ENCODE peak calls at places on chromosomes 4 and X, in seven cellular contexts. One of them, this sample, is unnamed.

GRCh38 chrX:43876680-43877079 is 5.6 kb downstream of the MAOB start:
- DNase-seq in A549: no peak
- DNase-seq in Peyer's patch: no peak
- DNase-seq in IMR-90: no peak
- DNase-seq in HCT116: no peak
- DNase-seq in right lobe of liver: no peak
- DNase-seq in sigmoid colon: no peak
- DNase-seq in this sample: no peak

GRCh38 chrX:94515009-94515408 is 841.0 kb downstream of the FAM133A start:
- DNase-seq in A549: no peak
- DNase-seq in Peyer's patch: no peak
- DNase-seq in IMR-90: no peak
- DNase-seq in HCT116: no peak
- DNase-seq in right lobe of liver: no peak
- DNase-seq in sigmoid colon: no peak
- DNase-seq in this sample: no peak

GRCh38 chrX:7201481-7201880 is 53.5 kb upstream of the PUDP start:
- DNase-seq in A549: no peak
- DNase-seq in Peyer's patch: no peak
- DNase-seq in IMR-90: no peak
- DNase-seq in HCT116: no peak
- DNase-seq in right lobe of liver: no peak
- DNase-seq in sigmoid colon: no peak
- DNase-seq in this sample: no peak

GRCh38 chr4:158914178-158914577 is 145.4 kb downstream of the FNIP2 start:
- DNase-seq in A549: peak
- DNase-seq in Peyer's patch: no peak
- DNase-seq in IMR-90: peak
- DNase-seq in HCT116: no peak
- DNase-seq in right lobe of liver: no peak
- DNase-seq in sigmoid colon: no peak
- DNase-seq in this sample: no peak

GRCh38 chrX:70479970-70480659 is 35.5 kb downstream of the DLG3 start:
- DNase-seq in A549: peak
- DNase-seq in Peyer's patch: peak
- DNase-seq in IMR-90: no peak
- DNase-seq in HCT116: no peak
- DNase-seq in right lobe of liver: no peak
- DNase-seq in sigmoid colon: no peak
- DNase-seq in this sample: no peak

GRCh38 chrX:8743126-8743732 is 11.3 kb upstream of the ANOS1 start:
- DNase-seq in A549: peak
- DNase-seq in Peyer's patch: peak
- DNase-seq in IMR-90: peak
- DNase-seq in HCT116: no peak
- DNase-seq in right lobe of liver: peak
- DNase-seq in sigmoid colon: no peak
- DNase-seq in this sample: no peak

GRCh38 chr4:72896515-72896914 is 173.0 kb downstream of the COX18 start:
- DNase-seq in A549: peak
- DNase-seq in Peyer's patch: no peak
- DNase-seq in IMR-90: peak
- DNase-seq in HCT116: no peak
- DNase-seq in right lobe of liver: no peak
- DNase-seq in sigmoid colon: no peak
- DNase-seq in this sample: no peak

GRCh38 chrX:8960809-8961413 is 73.0 kb downstream of the FAM9B start:
- DNase-seq in A549: no peak
- DNase-seq in Peyer's patch: no peak
- DNase-seq in IMR-90: no peak
- DNase-seq in HCT116: no peak
- DNase-seq in right lobe of liver: no peak
- DNase-seq in sigmoid colon: no peak
- DNase-seq in this sample: no peak

GRCh38 chrX:126770179-126770578 is 49.4 kb upstream of the PRR32 start:
- DNase-seq in A549: peak
- DNase-seq in Peyer's patch: no peak
- DNase-seq in IMR-90: no peak
- DNase-seq in HCT116: no peak
- DNase-seq in right lobe of liver: no peak
- DNase-seq in sigmoid colon: no peak
- DNase-seq in this sample: no peak

GRCh38 chrX:33808636-33809035 is 323.5 kb downstream of the FAM47A start:
- DNase-seq in A549: no peak
- DNase-seq in Peyer's patch: no peak
- DNase-seq in IMR-90: no peak
- DNase-seq in HCT116: no peak
- DNase-seq in right lobe of liver: no peak
- DNase-seq in sigmoid colon: no peak
- DNase-seq in this sample: no peak

GRCh38 chr4:8267077-8267476 is 2.5 kb upstream of the HTRA3 start:
- DNase-seq in A549: peak
- DNase-seq in Peyer's patch: peak
- DNase-seq in IMR-90: peak
- DNase-seq in HCT116: peak
- DNase-seq in right lobe of liver: peak
- DNase-seq in sigmoid colon: peak
- DNase-seq in this sample: no peak

GRCh38 chrX:130830599-130831346 is 72.2 kb downstream of the ENOX2 start:
- DNase-seq in A549: no peak
- DNase-seq in Peyer's patch: no peak
- DNase-seq in IMR-90: no peak
- DNase-seq in HCT116: no peak
- DNase-seq in right lobe of liver: no peak
- DNase-seq in sigmoid colon: no peak
- DNase-seq in this sample: no peak

GRCh38 chrX:108736509-108737479 is at the start of gene IRS4:
- DNase-seq in A549: peak
- DNase-seq in Peyer's patch: no peak
- DNase-seq in IMR-90: no peak
- DNase-seq in HCT116: no peak
- DNase-seq in right lobe of liver: peak
- DNase-seq in sigmoid colon: no peak
- DNase-seq in this sample: no peak

GRCh38 chr4:48033825-48034413 is 17.3 kb downstream of the NIPAL1 start:
- DNase-seq in A549: peak
- DNase-seq in Peyer's patch: no peak
- DNase-seq in IMR-90: peak
- DNase-seq in HCT116: peak
- DNase-seq in right lobe of liver: no peak
- DNase-seq in sigmoid colon: no peak
- DNase-seq in this sample: no peak

GRCh38 chrX:6694977-6695376 is 160.1 kb upstream of the VCX3A start:
- DNase-seq in A549: no peak
- DNase-seq in Peyer's patch: no peak
- DNase-seq in IMR-90: no peak
- DNase-seq in HCT116: no peak
- DNase-seq in right lobe of liver: no peak
- DNase-seq in sigmoid colon: no peak
- DNase-seq in this sample: no peak

GRCh38 chrX:72296991-72297390 is 8.7 kb downstream of the CITED1 start:
- DNase-seq in A549: no peak
- DNase-seq in Peyer's patch: no peak
- DNase-seq in IMR-90: no peak
- DNase-seq in HCT116: no peak
- DNase-seq in right lobe of liver: no peak
- DNase-seq in sigmoid colon: no peak
- DNase-seq in this sample: no peak

GRCh38 chr4:53622739-53623151 is 31.5 kb upstream of the LNX1 start:
- DNase-seq in A549: no peak
- DNase-seq in Peyer's patch: no peak
- DNase-seq in IMR-90: peak
- DNase-seq in HCT116: no peak
- DNase-seq in right lobe of liver: no peak
- DNase-seq in sigmoid colon: no peak
- DNase-seq in this sample: no peak

GRCh38 chr4:128725405-128725804 is 84.1 kb upstream of the JADE1 start:
- DNase-seq in A549: no peak
- DNase-seq in Peyer's patch: no peak
- DNase-seq in IMR-90: no peak
- DNase-seq in HCT116: no peak
- DNase-seq in right lobe of liver: peak
- DNase-seq in sigmoid colon: no peak
- DNase-seq in this sample: no peak

GRCh38 chrX:72126048-72126415 is 5.7 kb downstream of the RTL5 start:
- DNase-seq in A549: no peak
- DNase-seq in Peyer's patch: no peak
- DNase-seq in IMR-90: no peak
- DNase-seq in HCT116: no peak
- DNase-seq in right lobe of liver: no peak
- DNase-seq in sigmoid colon: no peak
- DNase-seq in this sample: no peak

GRCh38 chr4:16294455-16294854 is 68.2 kb upstream of the TAPT1 start:
- DNase-seq in A549: no peak
- DNase-seq in Peyer's patch: no peak
- DNase-seq in IMR-90: peak
- DNase-seq in HCT116: no peak
- DNase-seq in right lobe of liver: no peak
- DNase-seq in sigmoid colon: no peak
- DNase-seq in this sample: no peak

DNA sequence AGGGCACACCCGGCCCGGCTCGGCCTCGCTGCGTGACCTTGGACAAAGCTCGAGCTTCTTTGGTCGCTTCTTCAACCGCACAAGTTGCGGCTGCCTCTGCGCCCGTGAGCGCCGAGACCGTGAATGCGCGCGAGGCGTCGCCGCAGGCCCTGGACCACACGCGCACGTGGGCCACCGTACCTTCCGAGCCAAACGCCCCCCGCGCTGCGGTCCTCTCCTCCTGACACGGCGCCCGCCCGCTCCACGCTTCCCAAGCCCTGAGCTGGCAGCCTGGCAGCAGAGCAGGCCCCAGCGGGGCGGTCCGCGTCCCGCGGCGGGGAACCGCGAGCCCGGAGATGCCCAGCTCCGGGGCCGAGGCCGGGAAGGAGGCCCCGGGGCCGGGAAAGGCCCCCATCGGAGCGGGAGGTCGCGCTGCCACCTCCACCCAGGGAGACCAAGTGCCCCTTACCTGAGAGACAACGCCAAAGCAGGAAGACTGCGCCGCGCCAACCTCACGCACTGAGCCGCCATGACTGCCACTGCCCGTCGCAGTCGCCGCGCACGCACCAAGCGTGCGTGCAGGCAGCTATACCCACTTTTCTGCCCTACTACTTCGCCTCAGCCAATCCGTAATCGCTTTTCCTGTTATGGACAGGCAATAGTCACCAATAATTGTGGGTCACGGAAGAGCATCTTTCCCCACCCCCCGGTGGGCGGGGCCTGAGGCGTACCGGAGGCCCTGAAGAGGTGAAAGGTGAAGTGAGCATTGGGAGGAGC is at the start of gene GRPEL1:
- DNase-seq in A549: peak
- DNase-seq in Peyer's patch: peak
- DNase-seq in IMR-90: peak
- DNase-seq in HCT116: peak
- DNase-seq in right lobe of liver: peak
- DNase-seq in sigmoid colon: peak
- DNase-seq in this sample: peak
- TF ChIP-seq POLR2A in A549: peak
- TF ChIP-seq POLR2A in Peyer's patch: peak
- TF ChIP-seq POLR2A in IMR-90: peak
- TF ChIP-seq POLR2A in HCT116: peak
- TF ChIP-seq POLR2A in right lobe of liver: peak
- TF ChIP-seq POLR2A in sigmoid colon: peak
- TF ChIP-seq POLR2A in this sample: peak

DNA sequence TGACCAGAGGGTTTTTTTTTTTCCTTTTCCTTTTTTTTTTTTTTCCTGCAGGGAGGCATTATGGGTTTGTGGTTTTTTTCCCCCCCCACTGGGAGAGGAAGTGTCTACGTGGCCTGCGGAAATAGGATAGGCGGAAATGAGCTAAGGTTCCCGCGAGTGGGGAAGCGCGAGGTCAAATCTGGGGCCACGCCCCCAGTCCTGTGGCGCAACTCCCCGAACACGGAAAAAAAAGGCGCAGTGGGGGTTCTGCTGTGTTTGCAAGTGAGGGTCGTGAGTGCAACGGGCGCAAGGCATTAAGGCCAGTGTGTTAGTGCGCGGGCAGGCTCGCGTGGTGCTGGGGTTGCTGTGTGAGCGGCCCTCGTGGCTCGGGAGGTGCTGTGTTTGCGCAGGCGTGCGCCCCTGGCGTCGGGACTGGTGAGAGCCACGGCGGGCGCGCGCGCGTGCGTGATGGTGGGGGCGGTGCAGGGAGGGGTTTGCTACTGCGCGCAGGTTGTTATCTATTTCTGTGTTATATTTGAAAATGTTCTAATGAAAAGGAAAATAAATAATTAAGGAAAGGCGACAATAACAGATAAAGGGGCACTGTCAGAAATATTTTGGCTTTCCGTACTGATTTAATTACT is 685 bp upstream of the MORF4L2 start:
- DNase-seq in A549: peak
- DNase-seq in Peyer's patch: peak
- DNase-seq in IMR-90: peak
- DNase-seq in HCT116: peak
- DNase-seq in right lobe of liver: peak
- DNase-seq in sigmoid colon: peak
- DNase-seq in this sample: peak
- TF ChIP-seq CTCF in A549: no peak
- TF ChIP-seq CTCF in Peyer's patch: peak
- TF ChIP-seq CTCF in IMR-90: peak
- TF ChIP-seq CTCF in HCT116: peak
- TF ChIP-seq CTCF in right lobe of liver: peak
- TF ChIP-seq CTCF in sigmoid colon: peak
- TF ChIP-seq CTCF in this sample: peak

DNA sequence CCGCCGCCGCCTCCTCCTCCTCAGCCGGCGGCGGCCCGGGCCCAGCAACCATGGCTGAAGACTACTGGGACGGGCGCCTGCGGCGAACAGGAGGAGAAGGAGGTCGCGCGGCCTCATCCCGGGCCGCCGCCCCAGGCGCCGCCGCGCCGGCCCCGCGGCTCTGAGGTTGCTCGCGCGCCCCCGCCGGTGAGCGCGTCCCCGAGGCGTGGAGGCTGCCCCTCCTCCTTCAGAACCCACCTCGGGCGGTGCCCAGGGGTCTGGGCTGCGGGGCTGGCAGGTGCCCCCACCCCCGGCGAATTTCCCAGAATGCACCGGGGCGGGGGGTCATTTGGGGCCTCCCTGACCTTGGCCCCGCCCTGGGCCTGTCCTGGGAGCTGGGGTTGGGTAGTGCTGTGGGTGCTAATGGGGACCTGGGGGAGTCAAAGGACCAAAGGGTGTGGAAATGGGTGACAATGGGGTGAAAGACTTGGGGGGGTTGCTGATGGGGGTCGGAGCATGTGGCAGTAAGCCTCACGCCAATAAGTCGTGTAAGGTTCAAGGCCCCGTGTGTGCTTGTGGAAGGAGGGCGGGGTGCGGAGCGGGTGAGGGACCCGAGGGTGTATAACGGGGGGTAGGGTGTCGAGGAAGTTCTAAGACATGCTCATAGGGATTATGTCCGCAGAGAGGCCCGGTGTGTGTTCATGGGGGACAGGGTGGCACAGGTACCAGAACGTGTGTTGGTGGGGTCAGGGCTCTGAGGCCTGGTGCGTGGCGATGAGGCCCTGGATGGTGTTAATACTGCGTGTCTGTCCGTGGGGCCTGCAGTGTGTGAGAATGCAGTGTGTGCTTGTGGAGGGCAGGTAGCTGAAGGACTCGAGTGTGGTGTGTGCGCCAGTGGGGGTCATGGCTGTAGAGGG is 687 bp downstream of the CDK16 start:
- DNase-seq in A549: peak
- DNase-seq in Peyer's patch: peak
- DNase-seq in IMR-90: no peak
- DNase-seq in HCT116: no peak
- DNase-seq in right lobe of liver: peak
- DNase-seq in sigmoid colon: peak
- DNase-seq in this sample: no peak
- TF ChIP-seq POLR2A in A549: no peak
- TF ChIP-seq POLR2A in Peyer's patch: no peak
- TF ChIP-seq POLR2A in IMR-90: no peak
- TF ChIP-seq POLR2A in HCT116: peak
- TF ChIP-seq POLR2A in right lobe of liver: peak
- TF ChIP-seq POLR2A in sigmoid colon: no peak
- TF ChIP-seq POLR2A in this sample: no peak

GRCh38 chr4:3765271-3766206 is 646 bp upstream of the ADRA2C start:
- DNase-seq in A549: peak
- DNase-seq in Peyer's patch: no peak
- DNase-seq in IMR-90: peak
- DNase-seq in HCT116: no peak
- DNase-seq in right lobe of liver: no peak
- DNase-seq in sigmoid colon: no peak
- DNase-seq in this sample: no peak
- TF ChIP-seq CTCF in A549: peak
- TF ChIP-seq CTCF in Peyer's patch: peak
- TF ChIP-seq CTCF in IMR-90: peak
- TF ChIP-seq CTCF in HCT116: peak
- TF ChIP-seq CTCF in right lobe of liver: peak
- TF ChIP-seq CTCF in sigmoid colon: no peak
- TF ChIP-seq CTCF in this sample: peak

This sample was measured in gastrocnemius medialis.